ENCODE peak calls at places on chromosome 17, in four cellular contexts. One of them, this sample, is unnamed.

GRCh38 chr17:7654832-7655540 is 4.3 kb downstream of the ATP1B2 start:
- DNase-seq in nephron progenitor cell: no peak
- DNase-seq in transverse colon: no peak
- DNase-seq in GM12864: no peak
- DNase-seq in this sample: no peak

GRCh38 chr17:72212041-72212440 is 91.2 kb downstream of the SOX9 start:
- DNase-seq in nephron progenitor cell: no peak
- DNase-seq in transverse colon: no peak
- DNase-seq in GM12864: no peak
- DNase-seq in this sample: no peak

GRCh38 chr17:81254955-81255717 is 16.0 kb downstream of the NDUFAF8 start:
- DNase-seq in nephron progenitor cell: peak
- DNase-seq in transverse colon: peak
- DNase-seq in GM12864: no peak
- DNase-seq in this sample: no peak

GRCh38 chr17:142876-143784 is 5.8 kb downstream of the SCGB1C2 start:
- DNase-seq in nephron progenitor cell: no peak
- DNase-seq in transverse colon: no peak
- DNase-seq in GM12864: no peak
- DNase-seq in this sample: no peak

GRCh38 chr17:28416703-28417311 is 10.8 kb upstream of the SLC46A1 start:
- DNase-seq in nephron progenitor cell: peak
- DNase-seq in transverse colon: peak
- DNase-seq in GM12864: peak
- DNase-seq in this sample: peak

GRCh38 chr17:73010414-73010813 is 82.1 kb downstream of the SLC39A11 start:
- DNase-seq in nephron progenitor cell: no peak
- DNase-seq in transverse colon: no peak
- DNase-seq in GM12864: no peak
- DNase-seq in this sample: no peak

GRCh38 chr17:59331929-59332889 is 754 bp downstream of the YPEL2 start:
- DNase-seq in nephron progenitor cell: peak
- DNase-seq in transverse colon: peak
- DNase-seq in GM12864: no peak
- DNase-seq in this sample: peak

GRCh38 chr17:8164815-8165131 is 2.0 kb upstream of the VAMP2 start:
- DNase-seq in nephron progenitor cell: no peak
- DNase-seq in transverse colon: no peak
- DNase-seq in GM12864: no peak
- DNase-seq in this sample: no peak

GRCh38 chr17:45048795-45049563 is 2.5 kb downstream of the DCAKD start:
- DNase-seq in nephron progenitor cell: no peak
- DNase-seq in transverse colon: no peak
- DNase-seq in GM12864: no peak
- DNase-seq in this sample: no peak
- TF ChIP-seq CTCF in nephron progenitor cell: peak
- TF ChIP-seq CTCF in transverse colon: peak
- TF ChIP-seq CTCF in GM12864: peak
- TF ChIP-seq CTCF in this sample: peak

DNA sequence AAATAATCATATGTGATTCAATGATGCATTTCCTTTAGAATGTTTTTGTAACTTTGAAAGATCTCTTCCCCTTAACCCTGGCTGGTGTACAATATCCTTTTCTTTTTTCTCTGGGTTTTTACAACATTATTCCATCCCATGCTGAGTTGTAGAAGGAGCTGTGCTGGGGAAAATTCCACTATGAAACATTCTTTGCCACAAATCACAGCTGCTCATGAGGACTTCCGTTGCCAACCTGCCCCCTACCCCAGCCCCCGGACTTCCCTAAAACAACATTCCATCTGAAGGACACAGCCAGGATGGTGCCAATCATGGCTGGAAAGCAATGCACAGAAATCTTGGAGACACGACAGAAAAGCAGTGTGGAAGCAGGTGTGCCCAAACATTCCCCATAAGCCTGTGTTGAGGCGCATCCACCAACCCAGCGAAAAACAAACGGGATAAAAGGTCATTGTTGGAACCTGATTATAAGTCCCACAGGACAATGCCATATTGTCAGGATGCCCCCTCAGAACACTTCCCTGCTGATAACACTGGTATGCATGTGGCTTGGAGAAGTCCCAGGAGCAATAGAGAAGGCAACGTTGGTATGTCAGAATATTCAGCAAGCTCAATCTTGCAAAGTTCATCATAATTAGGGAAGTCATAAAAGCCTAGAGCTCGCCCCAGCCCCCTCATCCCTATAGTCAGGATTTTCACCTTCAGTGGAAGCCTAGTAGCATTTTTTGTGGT is 475.0 kb downstream of the HS3ST3B1 start:
- DNase-seq in nephron progenitor cell: no peak
- DNase-seq in transverse colon: no peak
- DNase-seq in GM12864: no peak
- DNase-seq in this sample: no peak
- TF ChIP-seq CTCF in nephron progenitor cell: no peak
- TF ChIP-seq CTCF in transverse colon: no peak
- TF ChIP-seq CTCF in GM12864: no peak
- TF ChIP-seq CTCF in this sample: no peak

DNA sequence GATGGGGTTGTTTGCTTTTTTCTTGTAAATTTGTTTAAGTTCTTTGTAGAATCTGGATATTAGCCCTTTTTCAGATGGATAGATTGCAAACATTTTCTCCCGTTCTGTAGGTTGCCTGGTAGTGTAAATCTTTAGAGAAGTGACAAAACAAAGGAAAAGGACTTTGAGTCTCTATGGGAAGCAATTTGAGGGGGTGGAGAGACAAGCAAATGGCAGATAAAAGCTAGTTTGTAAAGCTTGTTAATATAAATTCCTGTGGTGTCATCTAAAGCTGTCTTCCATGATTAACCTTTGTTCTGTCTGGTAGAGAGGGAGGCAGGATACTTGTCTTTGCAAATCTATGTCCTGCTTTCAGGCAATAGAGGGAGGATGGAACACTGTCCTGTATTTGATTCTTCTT is 40.6 kb upstream of the CACNG4 start:
- DNase-seq in nephron progenitor cell: no peak
- DNase-seq in transverse colon: no peak
- DNase-seq in GM12864: no peak
- DNase-seq in this sample: no peak
- TF ChIP-seq CTCF in nephron progenitor cell: no peak
- TF ChIP-seq CTCF in transverse colon: no peak
- TF ChIP-seq CTCF in GM12864: no peak
- TF ChIP-seq CTCF in this sample: no peak

GRCh38 chr17:64216030-64216384 is 47.1 kb downstream of the TEX2 start:
- DNase-seq in nephron progenitor cell: no peak
- DNase-seq in transverse colon: no peak
- DNase-seq in GM12864: no peak
- DNase-seq in this sample: no peak

GRCh38 chr17:64218066-64218465 is 45.0 kb downstream of the TEX2 start:
- DNase-seq in nephron progenitor cell: no peak
- DNase-seq in transverse colon: no peak
- DNase-seq in GM12864: peak
- DNase-seq in this sample: peak

GRCh38 chr17:64217249-64217652 is 45.8 kb downstream of the TEX2 start:
- DNase-seq in nephron progenitor cell: no peak
- DNase-seq in transverse colon: no peak
- DNase-seq in GM12864: no peak
- DNase-seq in this sample: no peak

GRCh38 chr17:64214950-64215349 is 48.1 kb downstream of the TEX2 start:
- DNase-seq in nephron progenitor cell: no peak
- DNase-seq in transverse colon: no peak
- DNase-seq in GM12864: no peak
- DNase-seq in this sample: no peak

DNA sequence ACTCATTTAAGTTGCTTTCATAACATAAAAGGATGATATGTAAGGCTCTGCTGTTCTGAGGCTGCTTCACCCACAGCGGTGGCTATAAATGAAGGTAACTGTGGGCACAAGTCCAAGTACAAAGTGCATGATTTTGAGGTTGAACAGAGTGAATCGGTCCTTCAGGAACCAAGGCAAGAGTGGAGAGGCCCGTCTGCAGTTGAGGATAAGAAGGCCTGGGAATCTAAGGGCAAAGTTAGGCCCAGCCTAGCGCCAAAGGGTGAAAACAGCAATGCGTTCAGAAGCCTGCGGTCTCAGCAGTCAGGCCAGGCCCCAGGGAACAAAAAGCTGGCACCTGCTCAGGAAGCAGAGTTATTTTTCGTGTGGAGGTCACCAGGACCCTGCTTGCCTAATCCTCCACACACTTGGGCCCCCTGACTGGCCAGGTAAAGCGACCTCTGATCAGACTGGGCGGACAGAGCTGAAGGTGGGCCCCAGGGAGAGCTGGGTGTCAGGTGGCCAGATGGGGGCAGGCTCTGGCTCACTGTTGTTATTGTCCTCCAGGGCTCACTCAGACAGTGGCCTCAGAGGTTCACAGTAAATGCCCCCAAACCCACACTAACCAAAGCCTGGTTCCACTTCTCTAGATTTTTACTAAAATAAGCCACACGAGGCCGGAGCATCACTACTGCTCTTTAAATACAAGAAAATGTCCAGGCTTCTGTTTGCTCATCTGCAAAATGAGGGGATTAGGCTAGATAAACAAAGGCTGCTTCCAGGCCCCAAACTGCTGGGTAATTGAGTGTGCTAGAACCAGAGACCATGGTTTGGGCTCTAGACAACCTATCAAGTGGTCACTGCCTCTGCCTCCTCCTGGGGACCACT is 46.4 kb downstream of the TEX2 start:
- DNase-seq in nephron progenitor cell: no peak
- DNase-seq in transverse colon: peak
- DNase-seq in GM12864: peak
- DNase-seq in this sample: peak
- TF ChIP-seq CTCF in nephron progenitor cell: no peak
- TF ChIP-seq CTCF in transverse colon: no peak
- TF ChIP-seq CTCF in GM12864: peak
- TF ChIP-seq CTCF in this sample: no peak

GRCh38 chr17:35141681-35142466 is at the start of gene NLE1:
- DNase-seq in nephron progenitor cell: peak
- DNase-seq in transverse colon: peak
- DNase-seq in GM12864: peak
- DNase-seq in this sample: peak

GRCh38 chr17:35144840-35145239 is 2.7 kb upstream of the NLE1 start:
- DNase-seq in nephron progenitor cell: no peak
- DNase-seq in transverse colon: no peak
- DNase-seq in GM12864: no peak
- DNase-seq in this sample: no peak

GRCh38 chr17:35146214-35146833 is 1.3 kb upstream of the UNC45B start:
- DNase-seq in nephron progenitor cell: no peak
- DNase-seq in transverse colon: no peak
- DNase-seq in GM12864: no peak
- DNase-seq in this sample: no peak

GRCh38 chr17:35138218-35138617 is 3.9 kb downstream of the NLE1 start:
- DNase-seq in nephron progenitor cell: no peak
- DNase-seq in transverse colon: no peak
- DNase-seq in GM12864: no peak
- DNase-seq in this sample: no peak

DNA sequence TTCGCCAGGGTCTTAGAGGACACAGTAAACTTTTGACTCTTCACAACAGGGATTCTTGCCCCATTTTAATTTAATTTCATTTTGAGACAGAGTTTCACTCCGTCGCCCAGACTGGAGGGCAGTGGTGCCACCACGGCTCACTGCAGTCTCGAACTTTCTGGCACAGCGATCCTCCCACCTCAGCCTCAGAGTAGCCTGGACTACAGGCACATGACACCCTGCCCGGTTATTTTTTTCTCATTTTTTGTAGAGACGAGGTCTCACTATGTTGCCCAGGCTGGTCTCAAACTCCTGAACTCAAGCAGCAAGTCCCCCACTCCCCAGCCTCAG is 329 bp upstream of the NLE1 start:
- DNase-seq in nephron progenitor cell: no peak
- DNase-seq in transverse colon: no peak
- DNase-seq in GM12864: no peak
- DNase-seq in this sample: no peak
- TF ChIP-seq CTCF in nephron progenitor cell: peak
- TF ChIP-seq CTCF in transverse colon: peak
- TF ChIP-seq CTCF in GM12864: no peak
- TF ChIP-seq CTCF in this sample: peak

GRCh38 chr17:50817142-50817751 is 18.1 kb upstream of the WFIKKN2 start:
- DNase-seq in nephron progenitor cell: peak
- DNase-seq in transverse colon: peak
- DNase-seq in GM12864: no peak
- DNase-seq in this sample: peak
- TF ChIP-seq CTCF in nephron progenitor cell: peak
- TF ChIP-seq CTCF in transverse colon: peak
- TF ChIP-seq CTCF in GM12864: peak
- TF ChIP-seq CTCF in this sample: peak

DNA sequence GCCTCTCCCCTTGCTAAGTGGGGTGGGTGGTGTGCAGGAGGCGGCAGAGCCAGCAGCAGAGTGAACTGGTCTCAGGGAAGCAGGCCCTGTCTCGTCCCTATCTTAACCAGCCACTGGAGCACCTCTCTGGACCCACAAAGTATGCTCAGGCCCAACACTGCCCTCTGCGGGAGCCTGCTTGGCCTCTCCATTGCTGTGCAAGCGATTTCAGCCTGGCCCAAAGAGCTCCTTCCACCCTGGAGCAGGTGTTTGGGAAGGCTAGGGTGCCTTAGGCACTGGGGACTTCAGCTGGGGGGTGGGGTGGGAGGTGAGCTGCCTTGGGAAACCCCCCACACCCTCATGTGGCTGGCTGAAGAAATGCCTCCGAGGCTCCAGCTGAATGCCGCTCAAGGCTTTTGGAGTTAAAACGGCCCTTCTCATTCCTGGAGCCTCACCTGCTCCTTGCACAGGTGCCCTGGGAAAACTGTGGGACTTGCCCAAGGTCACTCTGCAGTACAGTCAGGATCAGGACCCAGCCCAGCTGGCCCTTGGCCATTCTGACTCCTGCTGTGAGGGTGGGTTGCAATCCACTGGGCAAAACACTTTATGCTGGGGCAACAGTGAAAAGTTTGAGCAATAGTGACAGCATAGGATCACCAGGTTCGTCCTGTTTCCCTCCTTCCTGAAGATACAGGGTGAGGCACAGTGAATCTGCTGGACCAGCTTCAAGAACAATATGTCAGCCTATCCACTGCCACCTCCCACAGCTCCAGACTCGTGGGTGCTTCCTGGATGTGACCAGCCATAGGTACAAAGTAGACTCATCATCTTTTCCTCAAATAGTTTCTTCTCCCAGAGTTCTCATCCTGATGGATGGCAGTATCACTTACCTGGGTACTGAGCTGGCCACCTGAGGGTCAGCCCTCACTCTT is 5.9 kb upstream of the UBE2O start:
- DNase-seq in nephron progenitor cell: peak
- DNase-seq in transverse colon: peak
- DNase-seq in GM12864: no peak
- DNase-seq in this sample: peak
- TF ChIP-seq CTCF in nephron progenitor cell: peak
- TF ChIP-seq CTCF in transverse colon: peak
- TF ChIP-seq CTCF in GM12864: peak
- TF ChIP-seq CTCF in this sample: no peak

DNA sequence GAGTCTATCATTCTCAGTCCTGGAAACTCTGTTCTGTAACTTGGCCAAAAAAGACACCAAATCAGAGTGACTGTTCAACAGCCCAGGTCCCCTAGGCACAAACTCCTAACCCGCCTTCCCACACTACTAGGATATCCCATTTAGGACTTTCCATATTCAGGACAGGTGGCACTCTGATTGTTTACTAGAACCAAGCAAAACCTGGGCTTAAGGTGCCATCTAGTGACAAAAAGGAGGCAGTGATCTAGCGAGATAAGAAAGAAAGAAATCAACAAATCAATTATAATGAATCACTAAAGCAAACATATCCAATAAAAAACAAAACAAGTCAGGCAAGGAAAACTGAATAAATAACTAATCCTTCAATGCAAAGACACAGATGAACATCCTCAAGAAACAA is 203.9 kb downstream of the CEP112 start:
- DNase-seq in nephron progenitor cell: no peak
- DNase-seq in transverse colon: peak
- DNase-seq in GM12864: peak
- DNase-seq in this sample: no peak
- TF ChIP-seq CTCF in nephron progenitor cell: peak
- TF ChIP-seq CTCF in transverse colon: peak
- TF ChIP-seq CTCF in GM12864: peak
- TF ChIP-seq CTCF in this sample: peak

This sample was measured in activated CD8-positive, alpha-beta T cell treated with anti-CD3 and anti-CD28 coated beads for 36 hours.